ENCODE peak calls at places on chromosome 14, in nine cellular contexts. X is T1000, J is COR-L47, R is NCI-H2029, K is H1, Z is GM04504, F is DMS79 treated with DMSO at 0.1 percent for 48 hours, M is aorta, N is uterus. S is an unnamed sample.

GRCh38 chr14:91062600-91062999 is 2.2 kb upstream of the RPS6KA5 start:
- DNase-seq in X (no peak), J (no peak), R (no peak), K (no peak), Z (no peak), F (no peak), M (no peak), N (no peak), S (no peak)

GRCh38 chr14:58749066-58749669 is 111.4 kb downstream of the DACT1 start:
- DNase-seq in X (peak), J (no peak), R (peak), K (no peak), Z (peak), F (peak), M (no peak), N (no peak), S (peak)

GRCh38 chr14:72856530-72857264 is 37.2 kb downstream of the DPF3 start:
- DNase-seq in X (no peak), J (no peak), R (no peak), K (no peak), Z (no peak), F (no peak), M (no peak), N (no peak), S (no peak)

GRCh38 chr14:81632162-81632561 is 98.5 kb upstream of the SEL1L start:
- DNase-seq in X (no peak), J (no peak), R (no peak), K (no peak), Z (no peak), F (no peak), M (no peak), N (no peak), S (no peak)

GRCh38 chr14:101186544-101186943 is 283.0 kb upstream of the RTL1 start:
- DNase-seq in X (no peak), J (peak), R (no peak), K (no peak), Z (no peak), F (no peak), M (no peak), N (no peak), S (no peak)

GRCh38 chr14:96243785-96244184 is 12.2 kb upstream of the BDKRB1 start:
- DNase-seq in X (no peak), J (no peak), R (no peak), K (no peak), Z (no peak), F (no peak), M (no peak), N (no peak), S (no peak)

GRCh38 chr14:104898870-104899510 is 25.7 kb upstream of the PLD4 start:
- DNase-seq in X (no peak), J (no peak), R (no peak), K (no peak), Z (no peak), F (no peak), M (peak), N (no peak), S (no peak)

GRCh38 chr14:29242755-29243340 is 476.3 kb downstream of the FOXG1 start:
- DNase-seq in X (no peak), J (peak), R (no peak), K (no peak), Z (no peak), F (no peak), M (no peak), N (no peak), S (no peak)

GRCh38 chr14:102317564-102318248 is 1.8 kb upstream of the ZNF839 start:
- DNase-seq in X (no peak), J (peak), R (no peak), K (no peak), Z (no peak), F (no peak), M (peak), N (no peak), S (no peak)

GRCh38 chr14:37196604-37197420 is 925 bp upstream of the MIPOL1 start:
- DNase-seq in X (no peak), J (no peak), R (no peak), K (no peak), Z (no peak), F (peak), M (no peak), N (no peak), S (no peak)

GRCh38 chr14:102539544-102540309 is 30.2 kb upstream of the ANKRD9 start:
- DNase-seq in X (no peak), J (peak), R (no peak), K (no peak), Z (no peak), F (peak), M (no peak), N (no peak), S (no peak)

GRCh38 chr14:20610002-20610765 is 19.0 kb upstream of the RNASE12 start:
- DNase-seq in X (peak), J (peak), R (peak), K (no peak), Z (no peak), F (peak), M (peak), N (peak), S (no peak)

GRCh38 chr14:103302966-103303365 is 31.1 kb upstream of the EIF5 start:
- DNase-seq in X (no peak), J (no peak), R (no peak), K (no peak), Z (no peak), F (no peak), M (no peak), N (no peak), S (no peak)

GRCh38 chr14:101353422-101353821 is 207.9 kb upstream of the DIO3 start:
- DNase-seq in X (no peak), J (no peak), R (no peak), K (no peak), Z (no peak), F (no peak), M (no peak), N (no peak), S (no peak)

GRCh38 chr14:102474934-102475333 is 34.6 kb downstream of the ANKRD9 start:
- DNase-seq in X (no peak), J (no peak), R (peak), K (no peak), Z (peak), F (peak), M (peak), N (no peak), S (no peak)

GRCh38 chr14:99326041-99326710 is 54.2 kb upstream of the BCL11B start:
- DNase-seq in X (no peak), J (no peak), R (no peak), K (no peak), Z (no peak), F (no peak), M (peak), N (no peak), S (no peak)